ENCODE peak calls at places on chromosomes 2 and 18, in four cellular contexts. O is right lobe of liver; H is pancreas; B is CD4-positive, alpha-beta memory T cell. E is an unnamed sample.

GRCh38 chr2:160910681-160911080 is 249.5 kb upstream of the TANK start:
- DNase-seq in H (no peak), B (no peak), O (no peak), E (no peak)

GRCh38 chr18:25805323-25805722 is 285.1 kb downstream of the SS18 start:
- DNase-seq in O (no peak), H (no peak), B (no peak), E (no peak)

GRCh38 chr2:170339753-170340692 is 162.1 kb downstream of the MYO3B start:
- DNase-seq in O (no peak), H (no peak), B (no peak), E (no peak)

GRCh38 chr18:3624818-3625716 is 175.1 kb downstream of the TGIF1 start:
- DNase-seq in O (no peak), B (peak; percentile 86), H (no peak), E (peak; percentile 79)

GRCh38 chr2:18378020-18378653 is 182.3 kb downstream of the RDH14 start:
- DNase-seq in O (no peak), H (peak; percentile 5), B (no peak), E (no peak)

GRCh38 chr2:45237850-45238542 is 228.7 kb upstream of the SIX2 start:
- DNase-seq in O (no peak), H (no peak), B (no peak), E (peak; percentile 77)

GRCh38 chr18:26383454-26384270 is 157.4 kb downstream of the TAF4B start:
- DNase-seq in O (no peak), H (no peak), B (no peak), E (no peak)

GRCh38 chr2:71113843-71114242 is 16.2 kb downstream of the MCEE start:
- DNase-seq in B (no peak), H (no peak), O (no peak), E (no peak)

GRCh38 chr2:158191076-158191566 is 89.4 kb downstream of the UPP2 start:
- DNase-seq in H (no peak), O (no peak), B (peak; percentile 55), E (no peak)

GRCh38 chr2:127415593-127416485 is 2.4 kb upstream of the PROC start:
- DNase-seq in B (peak; percentile 94), H (peak; percentile 80), O (peak; percentile 93), E (no peak)

GRCh38 chr2:144596074-144596871 is 76.4 kb upstream of the ZEB2 start:
- DNase-seq in H (no peak), B (no peak), O (no peak), E (no peak)

GRCh38 chr2:12074126-12074883 is 327.9 kb downstream of the LPIN1 start:
- DNase-seq in O (no peak), B (no peak), H (no peak), E (no peak)

GRCh38 chr2:238286987-238287386 is 1.4 kb downstream of the PER2 start:
- DNase-seq in B (no peak), H (peak; percentile 37), O (no peak), E (no peak)

GRCh38 chr2:238288650-238289573 is 502 bp upstream of the PER2 start:
- DNase-seq in H (peak; percentile 98), B (peak; percentile 99), O (peak; percentile 98), E (peak; percentile 97)

GRCh38 chr2:238289574-238289973 is 1.2 kb upstream of the PER2 start:
- DNase-seq in B (no peak), H (no peak), O (no peak), E (no peak)

GRCh38 chr2:238286551-238286950 is 1.9 kb downstream of the PER2 start:
- DNase-seq in H (peak; percentile 87), B (no peak), O (peak; percentile 90), E (no peak)

DNA sequence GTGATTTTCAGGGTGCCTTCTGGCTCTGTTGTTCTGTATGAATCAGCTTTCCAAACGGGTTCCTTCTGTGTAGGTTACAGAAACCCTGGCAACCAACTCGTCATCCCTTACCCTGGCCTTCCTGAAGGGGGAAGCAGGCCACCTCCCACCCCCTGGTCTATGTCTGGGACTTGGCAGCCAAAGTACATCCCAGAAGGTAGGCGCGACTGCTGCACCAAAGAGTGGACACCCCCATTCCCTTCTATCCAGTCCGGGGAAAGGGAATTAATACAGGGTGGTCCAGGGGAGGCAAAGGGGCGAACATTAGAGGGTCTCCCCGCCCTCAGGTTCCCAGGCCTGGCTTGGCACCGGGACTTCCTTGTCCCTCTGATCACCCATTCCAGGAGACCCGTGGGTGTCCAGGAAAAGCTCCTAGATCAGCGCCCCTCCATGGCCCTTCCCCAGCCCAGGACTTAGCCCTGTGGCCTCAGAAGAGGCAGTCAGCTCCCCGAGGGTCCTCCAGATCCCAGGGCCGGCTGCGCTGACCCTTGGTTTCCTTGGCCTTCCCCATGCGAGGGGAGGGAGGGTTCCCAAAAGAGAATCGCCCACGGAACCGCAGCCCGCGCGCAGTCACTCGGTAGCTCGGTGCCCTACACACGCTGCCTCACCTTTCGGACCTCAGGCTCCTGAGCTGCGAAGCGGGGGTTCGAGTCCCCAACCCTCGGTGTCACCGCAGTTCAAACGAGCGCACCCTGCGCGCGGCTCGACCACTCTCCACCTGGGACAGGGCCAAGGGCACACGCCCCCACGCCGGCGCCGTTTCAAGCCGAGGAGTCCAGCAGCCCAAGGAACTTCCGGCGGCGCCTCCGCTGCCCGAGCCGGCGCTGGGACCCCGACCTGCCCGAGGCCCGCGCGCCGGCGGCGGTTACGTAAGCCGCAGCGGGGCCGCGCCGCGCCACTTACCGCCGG is at the start of gene PER2:
- DNase-seq in B (peak; percentile 69), H (peak; percentile 77), O (no peak), E (no peak)
- H3K27ac ChIP-seq in B (peak within 1 kb of the TSS; percentile 72), H (peak within 1 kb of the TSS; percentile 100), O (peak within 1 kb of the TSS; percentile 99), E (peak within 1 kb of the TSS; percentile 85)

GRCh38 chr2:205746408-205746785 is 64.1 kb downstream of the NRP2 start:
- DNase-seq in H (no peak), B (no peak), O (no peak), E (peak; percentile 87)

GRCh38 chr2:205741256-205741978 is 59.1 kb downstream of the NRP2 start:
- DNase-seq in H (no peak), B (no peak), O (no peak), E (no peak)

GRCh38 chr2:205745661-205746407 is 63.5 kb downstream of the NRP2 start:
- DNase-seq in B (no peak), H (no peak), O (no peak), E (no peak)

GRCh38 chr2:205743137-205743536 is 60.8 kb downstream of the NRP2 start:
- DNase-seq in O (no peak), H (no peak), B (no peak), E (no peak)

GRCh38 chr2:205743982-205744644 is 61.8 kb downstream of the NRP2 start:
- DNase-seq in B (no peak), H (no peak), O (peak; percentile 64), E (no peak)
- H3K36me3 ChIP-seq in B (no peaks in the 10 kb centered on the region), H (no peaks in the 10 kb centered on the region), O (no peaks in the 10 kb centered on the region), E (peaks cover 15% of the 10 kb centered on the region)

DNA sequence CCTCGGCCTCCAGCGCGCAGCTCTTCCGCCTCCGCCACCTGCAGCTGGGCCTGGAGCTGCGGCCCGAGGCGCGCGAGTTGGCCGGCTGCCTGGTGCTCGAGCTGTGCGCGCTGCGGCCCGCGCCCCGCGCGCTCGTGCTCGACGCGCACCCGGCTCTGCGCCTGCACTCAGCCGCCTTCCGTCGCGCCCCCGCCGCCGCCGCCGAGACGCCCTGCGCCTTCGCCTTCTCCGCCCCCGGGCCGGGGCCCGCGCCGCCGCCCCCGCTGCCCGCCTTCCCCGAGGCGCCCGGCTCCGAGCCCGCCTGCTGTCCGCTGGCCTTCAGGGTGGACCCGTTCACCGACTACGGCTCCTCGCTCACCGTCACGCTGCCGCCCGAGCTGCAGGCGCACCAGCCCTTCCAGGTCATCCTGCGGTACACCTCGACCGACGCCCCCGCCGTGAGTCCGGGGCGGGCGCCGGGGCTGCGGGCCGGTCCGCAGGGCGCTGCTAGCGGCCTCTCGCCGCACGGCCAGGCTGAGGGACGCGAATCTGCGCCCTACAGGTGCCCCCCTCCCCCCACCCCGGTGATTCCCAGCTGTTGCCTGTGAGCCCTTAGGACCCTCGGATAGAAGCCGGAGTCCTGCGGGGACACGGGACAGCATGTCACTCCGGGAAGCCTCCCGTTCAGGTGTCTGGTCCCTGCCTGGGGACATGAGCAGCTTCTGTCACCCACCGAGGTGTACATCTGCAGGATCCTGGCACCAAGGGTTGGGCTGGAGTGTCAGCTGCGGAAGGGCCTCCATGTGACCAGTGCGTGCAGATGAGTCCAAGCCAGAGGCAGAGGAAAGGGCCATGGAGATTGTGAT is 616 bp downstream of the RNPEPL1 start:
- DNase-seq in H (peak; percentile 71), O (peak; percentile 81), B (peak; percentile 63), E (peak; percentile 60)
- H3K27ac ChIP-seq in H (peak overlapping the region; percentile 58), O (peak overlapping the region; percentile 86), B (peak overlapping the region; percentile 60), E (peak overlapping the region; percentile 87)

DNA sequence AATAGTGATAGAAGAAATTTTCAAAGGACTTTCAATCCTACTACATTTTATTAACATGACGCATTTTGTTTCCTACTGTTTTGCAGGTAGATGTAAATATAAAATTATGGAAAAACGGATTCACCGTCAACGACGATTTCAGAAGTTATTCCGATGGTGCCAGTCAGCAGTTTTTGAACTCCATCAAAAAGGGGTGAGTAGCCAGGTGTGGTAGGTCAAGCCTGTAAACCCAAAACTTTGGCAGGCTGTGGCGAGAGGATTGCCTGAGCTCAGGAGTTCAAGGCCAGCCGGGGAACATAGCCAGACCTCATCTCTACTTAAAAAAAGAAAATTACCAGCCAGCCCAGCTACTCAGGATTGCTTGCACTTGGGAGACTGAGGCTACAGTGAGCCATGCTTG is 33.0 kb upstream of the MFSD2B start:
- DNase-seq in B (no peak), H (no peak), O (no peak), E (no peak)
- H3K36me3 ChIP-seq in B (no peaks in the 10 kb centered on the region), H (no peaks in the 10 kb centered on the region), O (peaks cover 3% of the 10 kb centered on the region), E (peaks cover 39% of the 10 kb centered on the region)

GRCh38 chr2:86648696-86649095 is 25.0 kb upstream of the RNF103 start:
- DNase-seq in H (no peak), B (no peak), O (no peak), E (no peak)
- H3K27ac ChIP-seq in H (peak overlapping the region; percentile 70), B (no peak overlapping the region), O (peak overlapping the region; percentile 53), E (no peak overlapping the region)

DNA sequence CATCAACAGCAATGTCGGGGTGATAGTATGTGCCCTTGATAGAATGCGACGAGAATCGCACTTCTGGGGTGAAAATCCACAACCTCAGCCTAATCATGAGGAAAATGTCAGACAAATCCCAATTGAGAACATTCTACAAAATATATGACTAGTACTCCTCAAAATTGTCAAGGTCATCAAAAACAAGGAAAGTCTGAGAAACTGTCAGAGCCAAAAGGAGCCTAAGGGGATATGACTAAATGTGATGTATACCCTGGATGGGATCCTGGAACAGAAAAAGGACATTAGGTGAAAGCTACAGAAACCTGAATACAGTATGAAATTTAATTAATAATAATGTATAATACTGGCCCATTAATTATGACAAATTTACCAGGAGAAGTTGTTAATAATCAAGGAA is 7.6 kb upstream of the CACNB4 start:
- DNase-seq in O (no peak), H (no peak), B (no peak), E (no peak)
- H3K36me3 ChIP-seq in O (no peaks in the 10 kb centered on the region), H (no peaks in the 10 kb centered on the region), B (no peaks in the 10 kb centered on the region), E (no peaks in the 10 kb centered on the region)

GRCh38 chr2:218325566-218326160 is 31.0 kb upstream of the CATIP start:
- DNase-seq in O (no peak), H (no peak), B (no peak), E (no peak)

GRCh38 chr2:218323526-218324472 is 31.5 kb upstream of the TMBIM1 start:
- DNase-seq in O (peak; percentile 84), H (peak; percentile 32), B (no peak), E (peak; percentile 82)

GRCh38 chr2:218319813-218320360 is 27.6 kb upstream of the TMBIM1 start:
- DNase-seq in H (no peak), B (no peak), O (no peak), E (no peak)

GRCh38 chr2:218320704-218321336 is 28.5 kb upstream of the TMBIM1 start:
- DNase-seq in H (no peak), B (no peak), O (no peak), E (no peak)

GRCh38 chr2:218322756-218323525 is 30.6 kb upstream of the TMBIM1 start:
- DNase-seq in B (peak; percentile 59), O (peak; percentile 96), H (peak; percentile 72), E (peak; percentile 87)
- H3K27ac ChIP-seq in B (peak overlapping the region; percentile 6), O (peak overlapping the region; percentile 74), H (peak overlapping the region; percentile 90), E (peak overlapping the region; percentile 79)

GRCh38 chr2:121241466-121241865 is 43.5 kb downstream of the TFCP2L1 start:
- DNase-seq in O (no peak), B (no peak), H (no peak), E (peak; percentile 7)
- H3K36me3 ChIP-seq in O (no peaks in the 10 kb centered on the region), B (no peaks in the 10 kb centered on the region), H (no peaks in the 10 kb centered on the region), E (peaks cover 27% of the 10 kb centered on the region)

E was measured in RWPE2.